ENCODE peak calls at places on chromosomes 5 and 9, in ten cellular contexts. N, L, O, B, I, Z, P, S, C and K are unnamed samples. For H3K36me3 and H3K27me3, the result is how much of the 10 kb centered on the place peaks cover.

GRCh38 chr9:137454145-137454505 is 5.0 kb downstream of the NSMF start:
- DNase-seq in N (peak), L (peak), O (peak), B (peak), I (peak), Z (peak), P (peak), S (no peak), C (peak), K (peak)

GRCh38 chr5:173602423-173602822 is 14.0 kb downstream of the BOD1 start:
- DNase-seq in N (peak), L (no peak), O (no peak), B (peak), I (no peak), Z (no peak), P (no peak), S (no peak), C (peak), K (peak)

GRCh38 chr9:114930063-114930812 is at the start of gene TNFSF8:
- DNase-seq in N (no peak), L (no peak), O (no peak), B (peak), I (no peak), Z (peak), P (no peak), S (no peak), C (no peak), K (no peak)

GRCh38 chr9:114830546-114830945 is 24.7 kb upstream of the TNFSF15 start:
- DNase-seq in N (no peak), L (no peak), O (no peak), B (no peak), I (no peak), Z (no peak), P (no peak), S (no peak), C (no peak), K (no peak)

GRCh38 chr9:33466565-33467495 is 6.9 kb downstream of the NOL6 start:
- DNase-seq in N (peak), L (peak), O (peak), B (peak), I (peak), Z (peak), P (peak), S (no peak), C (peak), K (peak)

GRCh38 chr5:1239514-1240251 is 14.5 kb downstream of the SLC6A18 start:
- DNase-seq in N (no peak), L (no peak), O (no peak), B (no peak), I (no peak), Z (peak), P (no peak), S (no peak), C (no peak), K (no peak)

GRCh38 chr5:59793000-59793399 is 100.5 kb downstream of the PDE4D start:
- DNase-seq in N (peak), L (no peak), O (no peak), B (no peak), I (no peak), Z (peak), P (no peak), S (peak), C (no peak), K (no peak)

GRCh38 chr9:31347082-31347617 is 1037.3 kb upstream of the ACO1 start:
- DNase-seq in N (no peak), L (no peak), O (peak), B (no peak), I (no peak), Z (no peak), P (no peak), S (no peak), C (no peak), K (no peak)

GRCh38 chr5:53994148-53994547 is 316.2 kb downstream of the ARL15 start:
- DNase-seq in N (no peak), L (no peak), O (no peak), B (no peak), I (no peak), Z (no peak), P (peak), S (no peak), C (no peak), K (no peak)

GRCh38 chr5:123802298-123802951 is 290.4 kb downstream of the CSNK1G3 start:
- DNase-seq in N (no peak), L (peak), O (no peak), B (no peak), I (no peak), Z (no peak), P (no peak), S (no peak), C (no peak), K (no peak)

GRCh38 chr5:160792281-160792680 is 59.7 kb downstream of the ATP10B start:
- DNase-seq in N (no peak), L (no peak), O (no peak), B (no peak), I (no peak), Z (no peak), P (no peak), S (no peak), C (no peak), K (no peak)

GRCh38 chr5:129460121-129460950 is at the start of gene ADAMTS19:
- DNase-seq in N (peak), L (peak), O (peak), B (no peak), I (peak), Z (peak), P (peak), S (no peak), C (no peak), K (peak)

GRCh38 chr5:104372796-104373195 is 810.2 kb upstream of the NUDT12 start:
- DNase-seq in N (no peak), L (no peak), O (no peak), B (no peak), I (no peak), Z (no peak), P (no peak), S (no peak), C (no peak), K (no peak)

GRCh38 chr5:148397968-148398595 is 14.3 kb downstream of the FBXO38 start:
- DNase-seq in N (no peak), L (peak), O (no peak), B (no peak), I (no peak), Z (no peak), P (no peak), S (no peak), C (no peak), K (peak)

GRCh38 chr5:135034963-135035677 is 1.1 kb upstream of the PITX1 start:
- DNase-seq in N (no peak), L (no peak), O (no peak), B (no peak), I (no peak), Z (no peak), P (peak), S (no peak), C (no peak), K (peak)

GRCh38 chr5:38598994-38599611 is 42.7 kb upstream of the LIFR start:
- DNase-seq in N (no peak), L (no peak), O (peak), B (no peak), I (no peak), Z (no peak), P (peak), S (peak), C (no peak), K (no peak)

GRCh38 chr9:105647595-105648349 is 14.5 kb upstream of the TAL2 start:
- DNase-seq in N (no peak), L (peak), O (no peak), B (no peak), I (no peak), Z (no peak), P (no peak), S (no peak), C (peak), K (peak)

GRCh38 chr5:141003791-141004601 is 37.7 kb downstream of the PCDHAC2 start:
- DNase-seq in N (no peak), L (peak), O (peak), B (peak), I (no peak), Z (no peak), P (no peak), S (peak), C (no peak), K (peak)

GRCh38 chr5:154031923-154032489 is 6.7 kb downstream of the FAM114A2 start:
- DNase-seq in N (no peak), L (no peak), O (no peak), B (no peak), I (no peak), Z (no peak), P (no peak), S (no peak), C (no peak), K (no peak)

GRCh38 chr9:110691002-110691549 is 22.5 kb downstream of the MUSK start:
- DNase-seq in N (no peak), L (no peak), O (peak), B (no peak), I (no peak), Z (no peak), P (no peak), S (no peak), C (no peak), K (no peak)

GRCh38 chr5:127985811-127986325 is 97.7 kb upstream of the SLC12A2 start:
- DNase-seq in N (no peak), L (no peak), O (no peak), B (no peak), I (no peak), Z (no peak), P (no peak), S (no peak), C (no peak), K (no peak)

GRCh38 chr9:112112941-112113399 is 62.1 kb downstream of the SUSD1 start:
- DNase-seq in N (no peak), L (peak), O (no peak), B (no peak), I (no peak), Z (peak), P (peak), S (peak), C (no peak), K (peak)

GRCh38 chr5:16345454-16345853 is 120.1 kb downstream of the ZNF622 start:
- DNase-seq in N (no peak), L (peak), O (no peak), B (no peak), I (no peak), Z (peak), P (no peak), S (no peak), C (no peak), K (peak)

GRCh38 chr5:56055859-56056258 is 61.1 kb upstream of the IL6ST start:
- DNase-seq in N (no peak), L (no peak), O (no peak), B (no peak), I (no peak), Z (no peak), P (no peak), S (no peak), C (no peak), K (no peak)

GRCh38 chr9:129987047-129987446 is 55.9 kb downstream of the FNBP1 start:
- DNase-seq in N (no peak), L (no peak), O (no peak), B (no peak), I (no peak), Z (no peak), P (peak), S (no peak), C (no peak), K (no peak)

GRCh38 chr5:74865799-74866652 is at the start of gene FAM169A:
- DNase-seq in N (no peak), L (peak), O (no peak), B (peak), I (peak), Z (peak), P (peak), S (no peak), C (peak), K (peak)

GRCh38 chr5:91281409-91281808 is 101.7 kb downstream of the ARRDC3 start:
- DNase-seq in N (no peak), L (no peak), O (peak), B (no peak), I (no peak), Z (no peak), P (peak), S (peak), C (no peak), K (no peak)

GRCh38 chr9:77224750-77225312 is 47.5 kb downstream of the VPS13A start:
- DNase-seq in N (no peak), L (no peak), O (no peak), B (no peak), I (no peak), Z (no peak), P (no peak), S (no peak), C (no peak), K (no peak)

GRCh38 chr9:69542942-69543704 is 129.0 kb downstream of the APBA1 start:
- DNase-seq in N (peak), L (peak), O (no peak), B (no peak), I (peak), Z (no peak), P (no peak), S (no peak), C (no peak), K (peak)

DNA sequence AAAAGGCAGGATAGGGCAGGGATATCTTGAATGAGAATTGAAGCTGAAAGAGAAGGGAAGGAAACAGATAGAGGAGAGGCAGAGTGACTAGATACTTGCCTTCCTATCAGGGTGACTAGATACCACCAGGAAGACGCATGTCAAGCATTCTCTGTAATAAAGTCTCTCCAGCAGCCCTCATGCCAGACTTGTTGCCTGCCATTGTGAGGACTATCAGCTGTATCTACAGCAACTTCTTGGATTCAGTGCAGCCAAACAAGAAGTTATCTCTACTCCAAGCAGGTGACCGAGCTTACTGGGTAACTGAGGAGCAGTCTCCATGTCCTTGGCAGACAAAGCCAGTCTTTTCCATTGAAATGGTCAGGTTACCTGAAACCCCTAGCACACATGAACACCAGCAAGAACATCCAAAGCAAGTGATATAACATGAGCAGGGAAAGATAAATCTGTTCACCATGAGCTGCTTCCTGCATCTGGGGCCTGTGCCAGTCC is 9.3 kb downstream of the SH3RF2 start:
- DNase-seq in N (no peak), L (no peak), O (no peak), B (no peak), I (no peak), Z (no peak), P (no peak), S (no peak), C (no peak), K (no peak)
- H3K4me3 ChIP-seq in N (no peak), L (no peak), O (no peak), B (no peak), I (no peak), Z (no peak), P (peak), S (no peak), C (no peak), K (no peak)

GRCh38 chr5:66129184-66129583 is 14.9 kb upstream of the SREK1 start:
- DNase-seq in N (no peak), L (no peak), O (no peak), B (no peak), I (no peak), Z (no peak), P (no peak), S (no peak), C (no peak), K (no peak)
- H3K36me3 ChIP-seq in N (under half), L (under half), O (under half), B (under half), I (under half), Z (under half), P (under half), S (under half), C (under half), K (under half)

GRCh38 chr5:88695232-88695631 is 187.8 kb downstream of the MEF2C start:
- DNase-seq in N (no peak), L (no peak), O (no peak), B (no peak), I (no peak), Z (no peak), P (no peak), S (no peak), C (no peak), K (no peak)
- H3K27me3 ChIP-seq in N (half or more), L (half or more), O (half or more), B (half or more), I (under half), Z (half or more), P (half or more), S (under half), C (under half), K (half or more)

GRCh38 chr5:109192027-109192426 is 217.7 kb downstream of the PJA2 start:
- DNase-seq in N (no peak), L (no peak), O (no peak), B (no peak), I (no peak), Z (no peak), P (no peak), S (no peak), C (no peak), K (no peak)
- H3K4me3 ChIP-seq in N (no peak), L (no peak), O (no peak), B (no peak), I (no peak), Z (no peak), P (no peak), S (no peak), C (no peak), K (no peak)

GRCh38 chr5:96750110-96750822 is 57.5 kb downstream of the ERAP1 start:
- DNase-seq in N (no peak), L (no peak), O (no peak), B (no peak), I (no peak), Z (no peak), P (no peak), S (no peak), C (no peak), K (no peak)

GRCh38 chr5:96753848-96754247 is 53.9 kb downstream of the ERAP1 start:
- DNase-seq in N (no peak), L (no peak), O (peak), B (no peak), I (no peak), Z (no peak), P (no peak), S (no peak), C (no peak), K (no peak)

GRCh38 chr5:96753017-96753397 is 54.7 kb downstream of the ERAP1 start:
- DNase-seq in N (no peak), L (no peak), O (no peak), B (no peak), I (no peak), Z (no peak), P (no peak), S (no peak), C (no peak), K (no peak)

GRCh38 chr5:96752341-96753016 is 55.3 kb downstream of the ERAP1 start:
- DNase-seq in N (no peak), L (peak), O (peak), B (no peak), I (peak), Z (peak), P (no peak), S (peak), C (no peak), K (no peak)

DNA sequence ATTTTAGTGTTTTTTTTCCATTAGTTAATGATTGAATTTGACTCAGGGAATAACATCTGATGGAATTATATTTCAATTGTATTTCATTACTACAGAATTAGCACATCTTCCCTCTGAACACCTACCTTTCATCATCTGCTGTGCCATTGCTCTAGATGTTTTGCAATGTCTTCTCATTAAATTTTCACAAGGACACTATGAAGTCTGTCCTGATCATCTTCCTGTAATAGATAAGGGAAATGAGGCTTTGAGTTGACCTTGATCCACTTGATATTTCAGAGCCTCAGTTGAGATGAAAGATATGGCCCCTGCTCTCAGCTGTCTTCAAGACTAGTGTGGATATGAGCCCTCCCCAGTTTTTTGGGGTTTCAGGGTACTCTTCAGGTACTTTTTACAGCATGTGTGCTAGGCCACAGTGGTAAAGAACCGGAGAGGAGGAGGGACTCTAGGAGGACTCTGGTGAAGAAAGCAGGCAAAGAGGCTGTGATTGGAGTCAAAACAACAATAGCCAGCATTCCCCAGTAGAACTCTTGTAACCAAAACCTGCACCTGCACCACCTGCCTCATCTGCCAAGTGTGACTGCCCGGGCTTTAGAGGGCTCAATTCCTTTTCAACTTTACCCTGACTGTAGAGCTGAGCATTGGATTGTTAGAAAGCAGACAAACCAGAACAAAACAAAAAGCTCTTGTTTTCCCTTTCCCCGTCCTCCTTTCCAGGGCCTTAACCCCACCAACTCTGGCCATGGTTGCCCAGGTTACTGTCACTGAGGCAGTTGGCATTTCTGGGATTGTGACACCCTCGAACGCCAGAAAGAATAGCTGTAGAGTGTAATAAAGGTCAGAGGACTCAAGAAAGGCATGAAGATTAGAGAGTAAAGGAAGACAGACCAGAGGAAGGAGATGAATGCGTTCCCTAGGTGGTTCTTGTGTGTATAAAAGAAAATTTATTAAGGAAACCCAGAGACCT is 56.3 kb downstream of the ERAP1 start:
- DNase-seq in N (no peak), L (no peak), O (no peak), B (no peak), I (no peak), Z (no peak), P (no peak), S (no peak), C (no peak), K (no peak)
- H3K36me3 ChIP-seq in N (half or more), L (under half), O (under half), B (half or more), I (under half), Z (under half), P (half or more), S (under half), C (under half), K (under half)

GRCh38 chr9:126613656-126614055 is at the start of gene LMX1B:
- DNase-seq in N (peak), L (peak), O (no peak), B (peak), I (no peak), Z (no peak), P (peak), S (no peak), C (no peak), K (peak)

GRCh38 chr9:126611592-126612328 is 2.0 kb upstream of the LMX1B start:
- DNase-seq in N (peak), L (peak), O (peak), B (peak), I (no peak), Z (peak), P (peak), S (peak), C (peak), K (peak)

GRCh38 chr9:126612329-126612812 is 1.4 kb upstream of the LMX1B start:
- DNase-seq in N (no peak), L (peak), O (no peak), B (no peak), I (no peak), Z (no peak), P (no peak), S (no peak), C (no peak), K (peak)

GRCh38 chr9:126614088-126614454 is 343 bp downstream of the LMX1B start:
- DNase-seq in N (no peak), L (peak), O (no peak), B (peak), I (no peak), Z (no peak), P (peak), S (no peak), C (no peak), K (peak)

DNA sequence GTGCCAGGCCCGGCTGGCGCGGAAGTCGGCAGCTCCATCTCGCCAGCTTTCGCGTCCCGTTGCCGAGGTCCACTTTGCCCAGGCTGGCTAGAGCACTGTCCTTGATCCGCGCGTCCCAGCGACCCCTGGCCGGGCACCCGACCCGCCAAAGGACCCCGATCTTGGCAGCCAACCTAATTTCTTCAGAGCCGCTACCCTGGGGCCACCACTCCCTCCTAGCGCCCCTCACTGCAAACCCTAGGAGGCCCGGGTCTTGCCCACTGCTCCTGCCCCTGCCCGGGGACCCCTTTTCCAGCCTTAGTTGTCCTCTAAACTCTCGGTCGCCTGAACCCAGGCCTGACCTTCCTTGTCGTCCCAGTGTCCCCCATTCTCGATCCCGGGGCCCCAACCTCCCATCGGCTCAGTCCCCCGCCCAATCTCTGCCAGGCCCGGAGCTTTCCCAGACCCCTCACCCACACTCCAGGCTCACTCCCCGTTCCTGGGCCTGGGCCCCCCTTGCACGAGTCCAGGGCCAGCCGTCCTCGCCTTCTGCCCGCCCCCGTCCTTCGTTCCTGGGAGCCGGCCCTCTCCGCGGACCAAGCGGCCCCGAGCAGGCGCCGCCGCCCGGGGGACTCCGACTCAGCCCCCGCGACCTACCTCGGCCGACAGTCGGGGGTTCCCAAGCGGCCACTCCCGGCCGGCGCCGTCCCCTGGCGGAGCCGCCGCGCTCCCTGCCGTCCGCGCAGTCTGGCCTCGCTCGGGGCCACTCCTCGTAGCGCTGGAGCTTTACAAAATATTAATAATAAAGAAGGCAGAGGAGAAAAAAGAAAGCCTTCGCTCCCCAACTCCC is 701 bp upstream of the LMX1B start:
- DNase-seq in N (no peak), L (peak), O (no peak), B (peak), I (no peak), Z (no peak), P (peak), S (no peak), C (no peak), K (peak)
- H3K27me3 ChIP-seq in N (half or more), L (half or more), O (half or more), B (half or more), I (half or more), Z (half or more), P (half or more), S (under half), C (under half), K (half or more)